ENCODE peak calls at places on chromosomes 11 and 22, in six cellular contexts. Q is mesenchymal stem cell; X is activated CD4-positive, alpha-beta T cell treated with anti-CD3 and anti-CD28 coated beads for 1 hour; T is SHP77 treated with DMSO at 0.1 percent for 48 hours; V is activated T-helper 1 cell treated with Interleukin-2 at 50 U/mL for 16 hours; L is D341Med. N is an unnamed sample.

GRCh38 chr11:10780040-10780439 is 28.7 kb downstream of the EIF4G2 start:
- DNase-seq in Q (no peak), V (no peak), X (no peak), T (no peak), L (no peak), N (no peak)

GRCh38 chr11:44247508-44247907 is 62.4 kb downstream of the ALX4 start:
- DNase-seq in Q (no peak), T (no peak), X (no peak), L (no peak), V (no peak), N (no peak)

GRCh38 chr22:19359554-19360299 is 68.2 kb upstream of the CLTCL1 start:
- DNase-seq in X (no peak), V (no peak), L (peak), Q (no peak), T (no peak), N (no peak)

GRCh38 chr11:45652781-45653180 is 12.6 kb downstream of the CHST1 start:
- DNase-seq in Q (no peak), X (no peak), V (no peak), L (no peak), T (no peak), N (no peak)

GRCh38 chr11:31417816-31418215 is 48.2 kb downstream of the DNAJC24 start:
- DNase-seq in T (no peak), X (no peak), L (no peak), V (no peak), Q (no peak), N (no peak)

GRCh38 chr11:110778351-110778750 is 66.1 kb upstream of the ARHGAP20 start:
- DNase-seq in X (no peak), Q (peak), V (no peak), L (no peak), T (no peak), N (no peak)

GRCh38 chr22:20084547-20085413 is 4.7 kb downstream of the DGCR8 start:
- DNase-seq in X (no peak), Q (peak), L (peak), T (no peak), V (no peak), N (peak)

GRCh38 chr11:122440783-122441701 is 214.5 kb upstream of the UBASH3B start:
- DNase-seq in V (no peak), Q (peak), X (no peak), L (no peak), T (no peak), N (no peak)

GRCh38 chr11:121206810-121207209 is 85.8 kb upstream of the SC5D start:
- DNase-seq in X (no peak), Q (no peak), L (no peak), V (no peak), T (no peak), N (no peak)

GRCh38 chr11:70541176-70541575 is 142.8 kb downstream of the CTTN start:
- DNase-seq in X (no peak), Q (no peak), L (no peak), V (no peak), T (no peak), N (no peak)

GRCh38 chr22:44557064-44557748 is 59.2 kb upstream of the RTL6 start:
- DNase-seq in X (no peak), L (no peak), Q (no peak), T (no peak), V (no peak), N (no peak)

GRCh38 chr11:70073881-70074371 is 4.2 kb upstream of the ANO1 start:
- DNase-seq in L (no peak), X (no peak), V (no peak), T (no peak), Q (peak), N (no peak)

GRCh38 chr11:131099746-131100145 is 183.5 kb upstream of the SNX19 start:
- DNase-seq in T (no peak), X (no peak), V (no peak), L (no peak), Q (no peak), N (no peak)

GRCh38 chr22:50697667-50698506 is 25.3 kb downstream of the SHANK3 start:
- DNase-seq in Q (no peak), L (peak), V (no peak), X (no peak), T (no peak), N (no peak)

GRCh38 chr11:34205326-34206035 is 100.1 kb downstream of the NAT10 start:
- DNase-seq in Q (no peak), L (no peak), T (no peak), X (no peak), V (no peak), N (no peak)

GRCh38 chr22:29026579-29026978 is 35.1 kb downstream of the C22orf31 start:
- DNase-seq in Q (no peak), X (no peak), V (no peak), L (no peak), T (no peak), N (no peak)

GRCh38 chr11:122679441-122679840 is 23.9 kb downstream of the UBASH3B start:
- DNase-seq in X (no peak), L (no peak), T (no peak), V (no peak), Q (no peak), N (no peak)

GRCh38 chr11:3103076-3103475 is 45.9 kb upstream of the CARS1 start:
- DNase-seq in T (no peak), X (no peak), L (peak), V (no peak), Q (no peak), N (no peak)

GRCh38 chr11:22460181-22460580 is 122.0 kb downstream of the SLC17A6 start:
- DNase-seq in L (no peak), V (no peak), T (no peak), Q (no peak), X (no peak), N (no peak)

GRCh38 chr22:31229402-31230140 is 17.5 kb downstream of the LIMK2 start:
- DNase-seq in Q (peak), X (no peak), T (no peak), V (no peak), L (no peak), N (peak)

GRCh38 chr22:38316340-38317236 is 645 bp downstream of the CSNK1E start:
- DNase-seq in V (peak), X (peak), L (peak), Q (peak), T (no peak), N (peak)

GRCh38 chr11:15835705-15836411 is 520.5 kb downstream of the SOX6 start:
- DNase-seq in Q (no peak), T (peak), V (no peak), L (no peak), X (no peak), N (no peak)

GRCh38 chr11:33475999-33476398 is 218.8 kb downstream of the HIPK3 start:
- DNase-seq in X (no peak), T (no peak), Q (peak), L (no peak), V (no peak), N (peak)

GRCh38 chr11:65591939-65592814 is 3.4 kb downstream of the KCNK7 start:
- DNase-seq in Q (peak), X (no peak), L (no peak), V (no peak), T (no peak), N (no peak)

GRCh38 chr11:130609121-130610035 is 160.9 kb downstream of the ADAMTS15 start:
- DNase-seq in L (no peak), X (no peak), Q (peak), V (no peak), T (no peak), N (peak)